ENCODE peak calls at places on chromosomes 16 and 17, in six cellular contexts. P is IMR-90, Q is transverse colon, F is dorsolateral prefrontal cortex, X is pancreas, O is kidney. V is an unnamed sample.

GRCh38 chr17:6639651-6640535 is 618 bp downstream of the KIAA0753 start:
- DNase-seq in P (peak), Q (peak), F (no peak), X (no peak), O (peak), V (no peak)

GRCh38 chr17:75526555-75527270 is 1.2 kb downstream of the LLGL2 start:
- DNase-seq in P (no peak), Q (peak), F (no peak), X (no peak), O (no peak), V (no peak)

GRCh38 chr17:46862949-46863348 is 11.6 kb downstream of the WNT9B start:
- DNase-seq in P (no peak), Q (no peak), F (no peak), X (no peak), O (peak), V (no peak)

GRCh38 chr16:9115277-9115676 is 23.8 kb downstream of the HAPSTR1 start:
- DNase-seq in P (peak), Q (no peak), F (no peak), X (no peak), O (no peak), V (no peak)

GRCh38 chr17:1880851-1881630 is 51.2 kb downstream of the RPA1 start:
- DNase-seq in P (peak), Q (no peak), F (peak), X (no peak), O (no peak), V (no peak)

GRCh38 chr17:19940722-19941464 is 36.7 kb downstream of the AKAP10 start:
- DNase-seq in P (peak), Q (no peak), F (no peak), X (no peak), O (no peak), V (peak)

GRCh38 chr17:57448288-57449283 is 192.3 kb downstream of the MSI2 start:
- DNase-seq in P (no peak), Q (no peak), F (no peak), X (no peak), O (no peak), V (no peak)

GRCh38 chr17:913207-913606 is 66.4 kb downstream of the NXN start:
- DNase-seq in P (no peak), Q (no peak), F (no peak), X (no peak), O (no peak), V (no peak)

GRCh38 chr17:65723356-65723928 is 162.0 kb upstream of the AXIN2 start:
- DNase-seq in P (peak), Q (no peak), F (no peak), X (no peak), O (no peak), V (peak)

GRCh38 chr16:47866431-47866830 is 289.4 kb downstream of the ABCC12 start:
- DNase-seq in P (no peak), Q (no peak), F (no peak), X (no peak), O (no peak), V (no peak)

GRCh38 chr16:83345846-83346245 is 461.9 kb upstream of the HSBP1 start:
- DNase-seq in P (no peak), Q (no peak), F (no peak), X (no peak), O (no peak), V (no peak)

GRCh38 chr17:68011199-68011665 is 15.0 kb upstream of the C17orf58 start:
- DNase-seq in P (no peak), Q (peak), F (no peak), X (no peak), O (no peak), V (no peak)

GRCh38 chr16:30605148-30605547 is 5.0 kb downstream of the ZNF689 start:
- DNase-seq in P (no peak), Q (no peak), F (no peak), X (no peak), O (peak), V (no peak)

GRCh38 chr16:56626685-56627084 is 1.1 kb downstream of the MT1E start:
- DNase-seq in P (no peak), Q (no peak), F (no peak), X (no peak), O (peak), V (no peak)

GRCh38 chr17:8914554-8914953 is 47.1 kb upstream of the PIK3R6 start:
- DNase-seq in P (no peak), Q (no peak), F (no peak), X (no peak), O (peak), V (no peak)

GRCh38 chr17:18045691-18046090 is 6.5 kb downstream of the GID4 start:
- DNase-seq in P (no peak), Q (no peak), F (no peak), X (no peak), O (no peak), V (no peak)

GRCh38 chr16:56984639-56985038 is 4.7 kb upstream of the NLRC5 start:
- DNase-seq in P (no peak), Q (no peak), F (no peak), X (no peak), O (peak), V (no peak)

GRCh38 chr16:27852681-27853080 is 210.8 kb downstream of the GSG1L start:
- DNase-seq in P (no peak), Q (no peak), F (no peak), X (no peak), O (no peak), V (no peak)

GRCh38 chr17:71188811-71189492 is 931.9 kb upstream of the SOX9 start:
- DNase-seq in P (peak), Q (no peak), F (no peak), X (no peak), O (no peak), V (no peak)

GRCh38 chr16:74437-75318 is 2.2 kb upstream of the RHBDF1 start:
- DNase-seq in P (no peak), Q (no peak), F (no peak), X (no peak), O (no peak), V (no peak)

GRCh38 chr16:49580751-49581303 is 207.2 kb downstream of the C16orf78 start:
- DNase-seq in P (peak), Q (no peak), F (no peak), X (no peak), O (no peak), V (no peak)

GRCh38 chr16:22092143-22092933 is at the start of gene VWA3A:
- DNase-seq in P (peak), Q (no peak), F (peak), X (peak), O (peak), V (peak)

GRCh38 chr16:4689864-4690704 is 3.3 kb upstream of the NUDT16L1 start:
- DNase-seq in P (no peak), Q (no peak), F (peak), X (no peak), O (peak), V (no peak)

GRCh38 chr16:48517493-48517892 is 92.5 kb downstream of the N4BP1 start:
- DNase-seq in P (no peak), Q (no peak), F (no peak), X (no peak), O (no peak), V (no peak)

GRCh38 chr17:68452724-68453290 is 4.5 kb downstream of the WIPI1 start:
- DNase-seq in P (no peak), Q (no peak), F (no peak), X (no peak), O (no peak), V (no peak)

GRCh38 chr17:49557204-49558024 is 18.3 kb upstream of the NXPH3 start:
- DNase-seq in P (peak), Q (no peak), F (no peak), X (no peak), O (no peak), V (no peak)

GRCh38 chr17:63675607-63676539 is 24.1 kb downstream of the LIMD2 start:
- DNase-seq in P (peak), Q (peak), F (no peak), X (peak), O (peak), V (peak)

GRCh38 chr16:57462209-57462977 is at the start of gene POLR2C:
- DNase-seq in P (peak), Q (peak), F (peak), X (peak), O (peak), V (peak)

GRCh38 chr17:66304304-66305174 is 2.1 kb downstream of the PRKCA start:
- DNase-seq in P (no peak), Q (peak), F (no peak), X (no peak), O (no peak), V (no peak)

GRCh38 chr16:79337906-79338305 is 262.6 kb downstream of the MAF start:
- DNase-seq in P (no peak), Q (no peak), F (no peak), X (no peak), O (no peak), V (no peak)

GRCh38 chr17:41329279-41329925 is 13.9 kb upstream of the KRTAP17-1 start:
- DNase-seq in P (peak), Q (peak), F (no peak), X (no peak), O (no peak), V (no peak)

GRCh38 chr16:4515611-4516233 is 22.9 kb downstream of the CDIP1 start:
- DNase-seq in P (no peak), Q (no peak), F (no peak), X (no peak), O (no peak), V (no peak)

GRCh38 chr17:58303981-58304734 is 23.4 kb upstream of the MPO start:
- DNase-seq in P (peak), Q (peak), F (no peak), X (peak), O (peak), V (no peak)

GRCh38 chr17:8822401-8823035 is 23.4 kb upstream of the MFSD6L start:
- DNase-seq in P (no peak), Q (no peak), F (no peak), X (no peak), O (no peak), V (no peak)

GRCh38 chr16:67486805-67487204 is 3.5 kb upstream of the AGRP start:
- DNase-seq in P (no peak), Q (no peak), F (no peak), X (no peak), O (no peak), V (no peak)

GRCh38 chr16:67489401-67490083 is 6.2 kb upstream of the AGRP start:
- DNase-seq in P (no peak), Q (no peak), F (no peak), X (no peak), O (no peak), V (no peak)

GRCh38 chr16:67490330-67491096 is 7.2 kb upstream of the AGRP start:
- DNase-seq in P (peak), Q (no peak), F (no peak), X (no peak), O (no peak), V (no peak)
- H3K4me3 ChIP-seq in P (no peak), Q (no peak), F (no peak), X (no peak), O (no peak), V (no peak)

DNA sequence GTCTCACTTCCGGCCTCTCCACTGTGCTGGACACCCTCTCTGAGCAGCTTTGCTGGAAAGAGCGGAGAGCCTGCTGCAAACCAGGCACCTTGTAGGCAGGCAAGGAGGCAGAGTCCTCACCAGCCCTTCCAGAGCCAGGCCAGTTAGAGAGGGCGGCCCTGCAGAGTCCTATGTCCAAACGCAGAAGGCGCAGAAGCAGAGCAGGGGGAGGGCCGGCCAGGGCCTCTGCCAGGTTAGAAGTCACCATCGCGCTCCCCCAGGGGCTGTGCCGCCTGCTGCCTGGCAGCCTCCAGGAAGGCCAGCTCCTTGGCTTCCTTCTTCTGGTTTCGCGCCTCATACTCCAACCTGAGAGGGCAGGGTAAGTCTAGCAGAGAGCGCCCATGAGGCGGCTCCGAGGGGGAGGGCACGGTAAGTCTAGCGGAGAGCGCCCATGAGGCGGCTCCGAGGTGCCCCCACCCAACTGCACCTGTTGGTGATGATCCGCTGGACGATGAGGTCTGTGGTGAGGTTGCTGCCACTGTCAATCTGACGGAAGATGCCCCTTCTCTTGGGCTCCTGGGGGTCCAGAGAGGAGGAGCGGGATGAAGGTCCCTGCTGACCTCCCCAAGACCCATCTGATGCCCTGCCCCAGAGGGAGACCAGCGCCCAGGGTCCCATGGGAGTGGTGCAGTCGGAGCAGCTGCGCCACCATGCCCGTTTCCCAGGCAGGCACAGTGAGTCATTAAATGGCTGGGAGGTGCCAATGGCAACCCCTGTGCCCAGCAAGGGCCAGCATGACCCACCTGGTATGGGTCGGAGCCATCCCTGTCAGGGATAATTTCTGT is 2.8 kb downstream of the NPB start:
- DNase-seq in P (no peak), Q (no peak), F (no peak), X (no peak), O (peak), V (no peak)
- TF ChIP-seq CTCF in P (no peak), Q (no peak), F (no peak), X (no peak), O (no peak), V (no peak)

DNA sequence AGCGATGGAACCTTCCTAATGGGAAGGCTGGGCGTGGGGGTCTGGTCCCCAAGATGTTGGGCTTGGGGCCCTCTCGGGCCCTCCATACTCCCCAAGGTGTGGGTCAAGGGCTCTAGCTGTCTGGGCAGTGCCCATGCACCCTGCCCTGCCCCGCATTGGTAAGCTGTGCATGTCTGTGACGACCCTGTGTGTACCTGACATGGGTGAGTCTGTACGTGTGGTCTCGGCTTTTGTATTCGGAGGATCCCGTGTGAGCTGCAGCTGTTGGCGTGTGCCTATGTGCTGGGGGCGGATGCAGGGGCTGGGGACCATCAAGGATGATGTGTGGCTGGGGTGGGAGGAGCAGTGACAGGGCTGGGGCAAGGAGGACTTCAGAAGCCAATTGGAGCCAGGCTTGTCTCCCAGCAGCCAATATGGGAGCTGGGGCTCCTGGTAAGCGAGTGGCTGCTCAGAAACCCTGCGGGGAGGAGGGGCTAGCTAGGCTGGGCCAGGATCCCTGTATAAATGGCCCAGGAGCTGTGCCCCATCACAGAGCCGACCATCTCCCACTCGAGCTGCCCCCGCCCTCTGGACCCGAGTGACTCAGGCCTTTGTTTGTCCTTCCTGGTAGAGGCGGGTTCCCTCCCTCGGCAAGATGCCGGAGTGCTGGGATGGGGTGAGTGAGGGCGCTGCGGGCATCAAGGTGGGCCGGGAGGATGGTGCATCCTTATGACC is at the start of gene NDRG4:
- DNase-seq in P (peak), Q (peak), F (peak), X (peak), O (peak), V (no peak)
- H3K4me3 ChIP-seq in P (peak), Q (no peak), F (peak), X (no peak), O (peak), V (no peak)

GRCh38 chr17:35740997-35741931 is 9.8 kb downstream of the RASL10B start:
- DNase-seq in P (no peak), Q (no peak), F (no peak), X (no peak), O (peak), V (no peak)
- TF ChIP-seq CTCF in P (no peak), Q (no peak), F (no peak), X (no peak), O (no peak), V (no peak)